ENCODE peak calls at places on chromosomes 16 and 17, in four cellular contexts. T, J, G and C are unnamed samples.

GRCh38 chr17:66365204-66365524 is 62.8 kb downstream of the PRKCA start:
- DNase-seq in J (no peak), G (no peak), T (no peak), C (no peak)

GRCh38 chr16:1960665-1961630 is 1.6 kb downstream of the NDUFB10 start:
- DNase-seq in J (no peak), G (no peak), T (no peak), C (no peak)

GRCh38 chr16:55502801-55503366 is 6.0 kb upstream of the LPCAT2 start:
- DNase-seq in J (peak; percentile 97), G (peak; percentile 79), T (peak; percentile 92), C (peak; percentile 34)

GRCh38 chr17:32625971-32626370 is 139.2 kb downstream of the CDK5R1 start:
- DNase-seq in J (no peak), T (no peak), G (no peak), C (no peak)

GRCh38 chr16:49928176-49928892 is 72.4 kb upstream of the ZNF423 start:
- DNase-seq in J (peak; percentile 68), G (peak; percentile 69), T (no peak), C (no peak)

GRCh38 chr17:41178341-41178740 is 320 bp upstream of the KRTAP4-2 start:
- DNase-seq in T (no peak), G (no peak), J (no peak), C (no peak)

GRCh38 chr17:43579570-43580140 is 33.5 kb upstream of the ETV4 start:
- DNase-seq in T (no peak), J (no peak), G (no peak), C (peak; percentile 75)

GRCh38 chr17:65364408-65364807 is 197.0 kb downstream of the AXIN2 start:
- DNase-seq in T (no peak), J (no peak), G (no peak), C (no peak)

GRCh38 chr17:45837603-45838002 is 7.1 kb upstream of the SPPL2C start:
- DNase-seq in T (no peak), J (no peak), G (no peak), C (no peak)

GRCh38 chr17:57456622-57457021 is 200.3 kb downstream of the MSI2 start:
- DNase-seq in J (no peak), T (no peak), G (no peak), C (no peak)

GRCh38 chr17:81513669-81514484 is 1.3 kb upstream of the ACTG1 start:
- DNase-seq in T (peak; percentile 88), J (peak; percentile 82), G (peak; percentile 60), C (peak; percentile 45)

GRCh38 chr16:4936991-4937781 is at the start of gene PPL:
- DNase-seq in T (peak; percentile 82), J (peak; percentile 99), G (peak; percentile 91), C (peak; percentile 83)

GRCh38 chr16:27233731-27234130 is 30.4 kb downstream of the KDM8 start:
- DNase-seq in J (no peak), T (no peak), G (no peak), C (no peak)

GRCh38 chr16:27235055-27235937 is 32.0 kb downstream of the KDM8 start:
- DNase-seq in G (peak; percentile 81), J (peak; percentile 76), T (peak; percentile 92), C (peak; percentile 60)

GRCh38 chr16:27234603-27235002 is 31.3 kb downstream of the KDM8 start:
- DNase-seq in G (no peak), T (no peak), J (no peak), C (no peak)

GRCh38 chr16:27232875-27233605 is 29.7 kb downstream of the KDM8 start:
- DNase-seq in G (no peak), T (no peak), J (no peak), C (no peak)

DNA sequence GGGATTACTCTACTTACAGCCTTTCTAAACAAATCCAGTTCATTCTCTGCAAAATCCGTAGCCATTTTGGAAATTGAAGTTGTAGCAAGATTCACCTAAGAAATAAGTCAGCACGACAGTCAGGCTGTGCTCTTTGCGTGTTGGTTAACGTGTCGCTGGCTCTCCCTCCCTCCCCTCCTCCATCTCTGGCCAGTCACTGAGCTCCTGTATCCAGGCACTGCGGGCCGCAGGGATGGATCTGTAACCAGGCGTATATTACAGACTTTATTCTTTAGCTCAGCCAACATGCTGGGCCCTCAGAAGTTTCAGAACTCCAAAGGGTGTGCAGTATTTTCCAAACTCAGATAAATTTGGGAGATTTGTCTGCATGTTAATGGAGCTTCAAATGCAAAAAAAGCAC is 30.8 kb downstream of the KDM8 start:
- DNase-seq in T (no peak), G (no peak), J (no peak), C (no peak)
- H3K27ac ChIP-seq in T (no peak overlapping the region), G (no peak overlapping the region), J (no peak overlapping the region), C (peak overlapping the region; percentile 46)

DNA sequence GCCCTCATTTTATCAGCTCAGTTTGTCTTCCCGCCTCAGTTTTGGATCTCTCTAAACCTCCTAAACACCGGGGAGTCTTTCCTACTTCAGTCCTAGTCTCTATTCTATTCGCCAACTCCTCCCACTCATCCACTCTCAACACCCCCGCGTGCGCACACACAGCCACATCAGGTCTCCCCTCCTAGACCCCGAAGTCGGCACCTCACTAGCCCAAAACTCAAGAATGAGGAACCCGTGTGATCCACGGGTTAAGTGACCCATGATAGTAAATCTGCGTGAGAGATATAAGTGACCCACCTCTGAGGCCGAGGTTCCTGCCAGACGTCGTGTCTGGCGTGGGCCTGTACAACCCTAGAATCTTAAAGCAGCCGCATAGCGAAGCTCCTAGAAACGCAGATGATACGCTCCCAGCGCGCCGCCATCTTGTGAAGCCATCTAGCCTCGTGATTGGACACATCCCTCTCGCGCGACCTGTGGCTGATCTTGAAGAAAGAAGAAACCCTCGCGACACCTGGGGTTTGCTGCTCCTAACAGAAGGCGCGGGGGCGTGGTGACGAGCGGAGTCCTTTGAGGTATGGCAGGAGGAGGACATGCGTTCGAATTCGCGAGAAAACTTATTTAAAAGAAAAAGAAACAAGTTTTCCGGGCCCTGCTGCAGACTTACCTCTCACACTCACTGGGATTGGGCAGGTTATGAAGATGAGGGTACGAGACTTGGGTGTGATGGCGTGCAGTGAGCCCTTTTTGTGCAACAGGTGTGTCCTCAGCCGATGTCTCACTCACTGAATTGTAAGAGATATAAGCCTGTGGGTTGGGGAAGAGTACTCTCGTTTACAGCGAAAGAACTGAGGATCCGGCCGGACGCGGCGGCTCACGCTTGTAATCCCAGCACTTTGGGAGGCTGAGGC is at the start of gene METTL16:
- DNase-seq in G (peak; percentile 99), J (peak; percentile 99), T (peak; percentile 97), C (peak; percentile 98)
- TF ChIP-seq CTCF in G (no peak), J (no peak), T (no peak), C (no peak)

GRCh38 chr16:10954903-10955302 is 10.5 kb downstream of the CLEC16A start:
- DNase-seq in G (no peak), T (no peak), J (no peak), C (no peak)
- H3K27ac ChIP-seq in G (no peak overlapping the region), T (no peak overlapping the region), J (no peak overlapping the region), C (no peak overlapping the region)

DNA sequence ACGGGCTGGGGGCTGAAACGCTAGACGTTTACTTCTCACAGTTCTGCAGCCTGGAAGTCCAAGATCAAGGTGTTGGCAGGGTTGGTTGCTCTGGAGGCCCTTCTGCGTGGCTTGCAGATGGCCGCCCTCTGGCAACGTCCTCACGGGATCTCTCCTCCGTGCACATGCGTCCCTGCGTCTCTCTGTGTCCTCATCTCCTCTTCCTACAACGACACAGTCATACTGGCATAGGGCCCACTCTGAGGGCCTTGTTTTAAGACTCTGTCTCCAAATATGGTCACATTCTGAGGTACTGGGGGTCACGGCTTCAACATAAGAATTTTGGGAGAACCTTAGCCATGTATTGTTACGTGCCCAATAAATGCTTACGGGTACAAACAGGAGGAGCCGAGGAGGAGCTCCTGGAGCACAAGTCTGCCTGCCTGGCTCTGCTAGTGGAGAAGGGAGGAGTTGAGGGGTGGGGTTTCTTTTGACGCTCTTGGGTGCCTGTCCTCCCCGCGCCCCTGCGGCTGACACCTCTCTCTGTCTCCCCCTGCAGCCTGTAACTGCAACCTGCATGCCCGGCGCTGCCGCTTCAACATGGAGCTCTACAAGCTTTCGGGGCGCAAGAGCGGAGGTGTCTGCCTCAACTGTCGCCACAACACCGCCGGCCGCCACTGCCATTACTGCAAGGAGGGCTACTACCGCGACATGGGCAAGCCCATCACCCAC is 141.1 kb downstream of the NTN1 start:
- DNase-seq in G (no peak), T (no peak), J (no peak), C (peak; percentile 62)
- TF ChIP-seq CTCF in G (no peak), T (no peak), J (no peak), C (peak; percentile 55)

GRCh38 chr17:73279704-73280103 is 18.0 kb upstream of the CPSF4L start:
- DNase-seq in J (no peak), T (no peak), G (no peak), C (no peak)
- H3K27ac ChIP-seq in J (peak overlapping the region; percentile 90), T (no peak overlapping the region), G (no peak overlapping the region), C (peak overlapping the region; percentile 68)